ENCODE peak calls at places on chromosomes 11 and 22, in nine cellular contexts. O is right atrium auricular region; F is CD4-positive, alpha-beta memory T cell; I is MG63; Y is gastrocnemius medialis; U is Peyer's patch; H is lung; C is GM23248; R is heart right ventricle. T is an unnamed sample.

GRCh38 chr22:50252081-50253045 is 1.3 kb upstream of the HDAC10 start:
- DNase-seq in I (peak; percentile 71), O (peak; percentile 88), U (peak; percentile 84), F (peak; percentile 65), Y (peak; percentile 76), R (peak; percentile 76), C (peak; percentile 86), H (peak; percentile 74), T (peak; percentile 80)

GRCh38 chr11:70445605-70446004 is 47.3 kb downstream of the CTTN start:
- DNase-seq in C (no peak), I (no peak), U (no peak), R (no peak), Y (no peak), H (no peak), O (no peak), F (no peak), T (no peak)

GRCh38 chr11:18715476-18715875 is 10.5 kb downstream of the IGSF22 start:
- DNase-seq in C (no peak), I (no peak), H (no peak), R (no peak), O (no peak), F (no peak), Y (no peak), U (no peak), T (no peak)

GRCh38 chr22:49491726-49492125 is 335.9 kb downstream of the BRD1 start:
- DNase-seq in U (no peak), F (no peak), O (no peak), C (no peak), H (no peak), Y (no peak), R (no peak), I (no peak), T (no peak)

GRCh38 chr22:24184057-24184798 is 2.9 kb downstream of the SUSD2 start:
- DNase-seq in U (no peak), I (no peak), C (no peak), R (no peak), Y (no peak), O (no peak), H (no peak), F (no peak), T (no peak)

GRCh38 chr11:37946155-37946766 is 1348.2 kb upstream of the RAG2 start:
- DNase-seq in R (no peak), U (no peak), O (no peak), F (no peak), Y (no peak), H (no peak), C (peak; percentile 43), I (peak; percentile 10), T (peak; percentile 38)

GRCh38 chr11:72751293-72752087 is 718 bp downstream of the ARAP1 start:
- DNase-seq in Y (no peak), I (no peak), H (peak; percentile 80), F (no peak), R (no peak), U (no peak), O (no peak), C (no peak), T (no peak)

GRCh38 chr11:117600261-117600783 is 196.7 kb downstream of the DSCAML1 start:
- DNase-seq in R (no peak), U (no peak), F (no peak), O (no peak), Y (no peak), I (no peak), C (no peak), H (no peak), T (no peak)

GRCh38 chr11:46948378-46949131 is 12.0 kb downstream of the CSTPP1 start:
- DNase-seq in R (no peak), U (no peak), Y (no peak), F (no peak), H (no peak), C (peak; percentile 89), O (no peak), I (no peak), T (no peak)

GRCh38 chr11:132187814-132188213 is 817.4 kb downstream of the NTM start:
- DNase-seq in R (no peak), C (peak; percentile 75), H (no peak), O (no peak), Y (no peak), F (no peak), I (no peak), U (no peak), T (no peak)

GRCh38 chr11:128725630-128726461 is 32.0 kb downstream of the FLI1 start:
- DNase-seq in U (no peak), O (no peak), C (peak; percentile 53), F (peak; percentile 89), R (peak; percentile 18), H (no peak), I (no peak), Y (no peak), T (no peak)

DNA sequence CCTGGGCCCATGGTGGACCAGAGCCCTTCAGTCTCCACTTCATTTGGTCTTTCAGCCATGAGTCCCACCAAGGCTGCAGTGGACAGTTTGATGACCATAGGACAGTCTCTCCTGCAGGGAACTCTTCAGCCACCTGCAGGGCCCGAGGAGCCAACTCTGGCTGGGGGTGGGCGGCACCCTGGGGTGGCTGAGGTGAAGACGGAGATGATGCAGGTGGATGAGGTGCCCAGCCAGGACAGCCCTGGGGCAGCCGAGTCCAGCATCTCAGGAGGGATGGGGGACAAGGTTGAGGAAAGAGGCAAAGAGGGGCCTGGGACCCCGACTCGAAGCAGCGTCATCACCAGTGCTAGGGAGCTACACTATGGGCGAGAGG is 4.3 kb downstream of the ZBTB16 start:
- DNase-seq in C (no peak), Y (no peak), F (no peak), U (no peak), R (no peak), I (no peak), O (no peak), H (no peak), T (no peak)
- H3K36me3 ChIP-seq in C (no peaks in the 10 kb centered on the region), Y (no peaks in the 10 kb centered on the region), F (no peaks in the 10 kb centered on the region), U (peaks cover 58% of the 10 kb centered on the region), R (peaks cover 13% of the 10 kb centered on the region), I (no peaks in the 10 kb centered on the region), O (peaks cover 80% of the 10 kb centered on the region), H (peaks cover 33% of the 10 kb centered on the region), T (no peaks in the 10 kb centered on the region)

DNA sequence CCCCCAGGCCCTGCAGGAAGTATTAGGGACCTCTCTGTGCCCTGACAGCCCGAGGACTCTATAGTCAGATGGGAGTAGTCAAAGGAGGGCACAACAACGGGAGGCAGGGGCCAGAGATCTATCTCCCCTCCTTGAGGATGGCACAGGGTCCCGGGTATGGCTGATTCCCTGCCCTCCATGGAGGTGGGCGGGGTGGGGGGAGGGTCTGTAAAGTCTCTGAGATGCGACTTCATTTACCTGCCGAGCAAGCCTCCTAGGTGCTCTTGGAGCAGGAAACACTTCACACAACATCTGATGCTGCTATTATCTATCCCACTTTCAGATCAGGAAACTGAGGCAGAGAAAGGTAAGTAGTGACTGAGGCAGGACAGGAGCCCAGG is 769 bp upstream of the CDC42EP1 start:
- DNase-seq in F (no peak), U (no peak), I (no peak), R (no peak), Y (no peak), C (no peak), O (no peak), H (no peak), T (no peak)
- H3K27me3 ChIP-seq in F (peaks cover 28% of the 10 kb centered on the region), U (no peaks in the 10 kb centered on the region), I (no peaks in the 10 kb centered on the region), R (peaks cover 55% of the 10 kb centered on the region), Y (peaks cover 23% of the 10 kb centered on the region), C (no peaks in the 10 kb centered on the region), O (no peaks in the 10 kb centered on the region), H (no peaks in the 10 kb centered on the region), T (no peaks in the 10 kb centered on the region)

DNA sequence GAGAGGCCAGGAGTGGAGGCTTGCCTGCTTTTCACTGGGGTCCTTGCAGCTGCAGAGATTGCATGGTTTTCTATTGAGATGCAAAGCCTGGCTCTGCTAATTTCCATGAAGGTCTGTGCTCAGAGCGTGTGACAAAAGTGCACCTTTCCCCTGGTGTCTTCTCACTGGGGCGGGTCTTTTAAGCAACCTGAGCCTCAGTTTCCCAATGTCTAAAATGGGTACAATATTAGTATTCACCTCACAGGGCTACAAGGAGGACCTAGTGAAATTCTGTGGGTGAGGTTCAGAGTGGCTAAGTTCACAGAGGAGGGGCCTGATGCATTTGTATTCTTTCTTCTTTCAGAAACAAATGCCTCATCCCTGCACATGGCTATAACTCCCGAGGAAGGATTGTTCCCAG is 20.3 kb downstream of the PPM1F start:
- DNase-seq in U (no peak), F (no peak), R (no peak), I (no peak), O (no peak), C (no peak), Y (no peak), H (no peak), T (no peak)
- H3K36me3 ChIP-seq in U (peaks cover 56% of the 10 kb centered on the region), F (peaks cover 20% of the 10 kb centered on the region), R (peaks cover 31% of the 10 kb centered on the region), I (peaks cover 67% of the 10 kb centered on the region), O (peaks cover 71% of the 10 kb centered on the region), C (peaks cover 25% of the 10 kb centered on the region), Y (no peaks in the 10 kb centered on the region), H (peaks cover 48% of the 10 kb centered on the region), T (no peaks in the 10 kb centered on the region)

GRCh38 chr11:2168286-2169000 is 3.2 kb downstream of the TH start:
- DNase-seq in R (no peak), O (no peak), H (no peak), I (no peak), C (no peak), U (no peak), F (no peak), Y (no peak), T (peak; percentile 29)

GRCh38 chr11:2165571-2165970 is 4.6 kb upstream of the INS start:
- DNase-seq in H (no peak), F (no peak), R (no peak), Y (no peak), I (no peak), O (no peak), U (no peak), C (no peak), T (no peak)

GRCh38 chr11:2166091-2166851 is 5.3 kb upstream of the INS start:
- DNase-seq in I (no peak), R (no peak), F (peak; percentile 21), Y (no peak), U (no peak), H (no peak), C (peak; percentile 39), O (no peak), T (peak; percentile 51)

GRCh38 chr11:2169001-2169370 is 2.6 kb downstream of the TH start:
- DNase-seq in F (no peak), C (no peak), Y (no peak), U (no peak), I (no peak), R (no peak), O (no peak), H (no peak), T (no peak)

GRCh38 chr11:2167141-2168045 is 4.2 kb downstream of the TH start:
- DNase-seq in O (no peak), Y (no peak), C (no peak), H (no peak), U (no peak), I (no peak), R (no peak), F (no peak), T (no peak)
- H3K27me3 ChIP-seq in O (no peaks in the 10 kb centered on the region), Y (peaks cover 32% of the 10 kb centered on the region), C (peaks cover 11% of the 10 kb centered on the region), H (no peaks in the 10 kb centered on the region), U (no peaks in the 10 kb centered on the region), I (no peaks in the 10 kb centered on the region), R (peaks cover 33% of the 10 kb centered on the region), F (no peaks in the 10 kb centered on the region), T (no peaks in the 10 kb centered on the region)

T was measured in testis.